ENCODE peak calls at places on chromosomes 3 and 15, in six cellular contexts. W is fibroblast of lung, R is endodermal cell, F is HL-60, C is OCI-LY7, S is WERI-Rb-1. A is an unnamed sample.

GRCh38 chr3:9846231-9846630 is 2.4 kb upstream of the RPUSD3 start:
- DNase-seq in S (no peak), C (no peak), F (no peak), W (no peak), R (no peak), A (no peak)

GRCh38 chr3:124492824-124493223 is 237.4 kb upstream of the UMPS start:
- DNase-seq in S (peak; percentile 66), R (peak; percentile 92), W (peak; percentile 58), C (peak; percentile 4), F (no peak), A (no peak)

GRCh38 chr3:173893066-173893465 is 495.5 kb downstream of the NLGN1 start:
- DNase-seq in S (no peak), W (peak; percentile 92), F (no peak), R (no peak), C (no peak), A (no peak)

GRCh38 chr15:87219650-87220615 is 1036.6 kb downstream of the NTRK3 start:
- DNase-seq in W (peak; percentile 75), C (no peak), S (no peak), R (no peak), F (no peak), A (no peak)

GRCh38 chr3:142910280-142910679 is 21.4 kb upstream of the PCOLCE2 start:
- DNase-seq in W (peak; percentile 51), C (no peak), F (no peak), S (no peak), R (no peak), A (no peak)

GRCh38 chr3:154510780-154511179 is 80.8 kb upstream of the GPR149 start:
- DNase-seq in F (no peak), W (no peak), C (no peak), R (no peak), S (no peak), A (no peak)

GRCh38 chr3:14435175-14436011 is 33.0 kb downstream of the SLC6A6 start:
- DNase-seq in F (no peak), C (no peak), R (no peak), S (no peak), W (peak; percentile 53), A (no peak)

GRCh38 chr15:90481023-90481422 is 48.7 kb upstream of the CRTC3 start:
- DNase-seq in S (no peak), R (no peak), F (peak; percentile 92), C (peak; percentile 36), W (peak; percentile 52), A (no peak)

GRCh38 chr3:37255990-37256308 is 81.6 kb upstream of the LRRFIP2 start:
- DNase-seq in S (no peak), C (no peak), W (peak; percentile 20), F (no peak), R (no peak), A (no peak)

GRCh38 chr15:62494144-62494543 is 329.1 kb upstream of the C2CD4B start:
- DNase-seq in W (no peak), R (no peak), S (peak; percentile 45), C (no peak), F (no peak), A (no peak)

GRCh38 chr3:97952280-97952679 is 20.0 kb downstream of the RIOX2 start:
- DNase-seq in F (peak; percentile 31), R (no peak), C (no peak), W (no peak), S (no peak), A (no peak)

GRCh38 chr15:63366451-63366850 is 15.2 kb downstream of the CA12 start:
- DNase-seq in W (peak; percentile 72), C (no peak), R (no peak), F (no peak), S (no peak), A (no peak)

GRCh38 chr15:37981781-37982180 is 47.3 kb downstream of the TMCO5A start:
- DNase-seq in C (peak; percentile 39), R (no peak), S (peak; percentile 14), W (peak; percentile 46), F (no peak), A (no peak)

GRCh38 chr15:90451215-90451850 is 63.3 kb downstream of the IQGAP1 start:
- DNase-seq in W (peak; percentile 81), S (no peak), F (no peak), R (no peak), C (no peak), A (no peak)

GRCh38 chr3:126482503-126483255 is 7.0 kb upstream of the ZXDC start:
- DNase-seq in S (no peak), W (no peak), C (no peak), R (no peak), F (no peak), A (no peak)

GRCh38 chr15:25694238-25694584 is 168.9 kb downstream of the ATP10A start:
- DNase-seq in W (no peak), C (no peak), F (no peak), S (peak; percentile 22), R (no peak), A (no peak)

GRCh38 chr15:25691544-25692430 is 171.3 kb downstream of the ATP10A start:
- DNase-seq in S (no peak), W (no peak), C (peak; percentile 3), F (no peak), R (peak; percentile 56), A (no peak)

GRCh38 chr15:25694823-25695312 is 168.3 kb downstream of the ATP10A start:
- DNase-seq in R (no peak), W (no peak), F (no peak), C (no peak), S (no peak), A (no peak)

GRCh38 chr15:25695875-25696760 is 167.0 kb downstream of the ATP10A start:
- DNase-seq in F (no peak), R (no peak), C (no peak), W (no peak), S (no peak), A (no peak)

DNA sequence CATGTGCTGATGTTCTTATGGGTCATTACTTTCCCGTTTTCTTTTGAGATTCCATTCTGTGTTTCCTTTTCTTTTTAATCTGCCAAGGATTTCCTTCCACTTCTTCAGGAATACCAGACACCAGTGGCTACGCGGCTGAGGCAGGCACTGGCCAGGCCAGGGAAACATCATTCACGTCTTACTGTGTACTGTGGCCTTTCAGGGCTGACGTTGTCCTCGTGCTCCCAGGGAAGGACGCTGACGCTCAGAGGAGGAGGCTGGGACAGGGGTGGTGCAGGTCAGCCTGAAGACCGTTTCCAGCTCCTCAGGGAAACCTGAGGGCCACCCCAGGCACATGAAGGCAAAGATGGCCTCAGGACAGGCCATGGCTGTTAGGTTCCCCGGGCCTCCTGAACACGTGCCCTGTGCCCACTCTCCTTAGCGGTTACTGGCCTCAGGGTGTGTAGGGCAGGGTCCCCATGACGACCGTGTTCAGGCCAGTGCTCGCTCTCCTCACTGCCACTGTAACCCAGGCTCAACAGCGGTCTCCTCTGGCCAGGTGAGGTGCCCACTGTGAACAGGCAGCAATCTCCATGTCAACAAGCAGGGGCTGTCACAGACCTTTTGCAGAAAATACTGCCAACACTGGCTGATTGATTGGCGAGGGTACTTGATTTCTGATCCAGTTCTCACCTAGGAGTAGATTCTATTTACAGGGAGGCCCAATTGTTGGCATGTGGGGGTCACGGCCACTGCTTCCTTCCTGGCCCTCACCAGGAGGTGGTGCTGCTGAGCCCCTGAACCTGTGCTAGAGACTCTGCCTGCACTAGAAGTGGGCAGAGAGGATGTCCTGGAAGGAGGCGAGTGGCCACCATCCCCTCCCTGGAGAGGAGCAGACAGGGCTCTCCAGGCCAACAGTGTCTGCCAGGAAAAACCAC is 169.5 kb downstream of the ATP10A start:
- DNase-seq in F (peak; percentile 3), R (peak; percentile 90), W (peak; percentile 23), S (peak; percentile 71), C (peak; percentile 45), A (no peak)
- TF ChIP-seq CTCF in F (peak; percentile 47), R (peak; percentile 91), W (peak; percentile 63), S (peak; percentile 85), C (peak; percentile 82), A (peak; percentile 43)

DNA sequence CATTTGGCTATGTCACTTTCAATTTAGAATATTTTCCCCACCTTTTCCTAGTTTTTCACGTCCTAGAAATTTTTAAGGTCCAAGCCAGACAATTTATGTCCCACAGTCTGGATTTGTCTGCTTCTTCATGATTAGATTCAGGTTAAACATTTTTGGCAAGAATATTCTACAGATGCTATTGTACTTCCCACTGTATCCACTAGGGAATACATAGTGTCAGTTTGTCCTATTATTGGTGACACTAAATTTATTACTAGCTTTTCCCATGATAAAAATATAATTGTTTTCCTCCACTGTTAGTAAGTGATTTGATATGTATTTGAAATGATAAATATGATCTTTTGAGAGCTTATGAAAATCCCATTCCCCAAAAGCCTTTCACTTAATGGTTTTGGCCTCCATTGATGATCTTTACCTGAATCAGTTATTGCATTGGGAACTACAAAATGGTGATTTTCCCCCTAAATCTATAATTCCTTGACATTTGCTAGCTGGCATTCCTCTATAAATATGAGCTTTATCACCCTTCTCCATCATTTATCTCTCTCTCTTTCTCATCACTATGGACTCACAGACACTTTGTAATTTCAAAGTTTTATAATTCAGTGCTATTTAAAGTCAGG is 8.3 kb downstream of the ARL14 start:
- DNase-seq in S (no peak), C (no peak), F (no peak), R (no peak), W (no peak), A (no peak)
- TF ChIP-seq CTCF in S (peak; percentile 14), C (peak; percentile 34), F (no peak), R (peak; percentile 68), W (no peak), A (peak; percentile 67)

GRCh38 chr15:66036859-66037258 is 167.6 kb downstream of the RAB11A start:
- DNase-seq in R (no peak), C (no peak), F (no peak), W (no peak), S (no peak), A (no peak)

GRCh38 chr15:66033143-66033542 is 163.9 kb downstream of the RAB11A start:
- DNase-seq in W (no peak), C (no peak), R (no peak), F (no peak), S (no peak), A (no peak)

GRCh38 chr15:66038387-66039116 is 169.3 kb downstream of the RAB11A start:
- DNase-seq in W (no peak), S (no peak), F (no peak), C (no peak), R (peak; percentile 65), A (no peak)

GRCh38 chr15:66039117-66039860 is 170.0 kb downstream of the RAB11A start:
- DNase-seq in W (no peak), R (peak; percentile 81), C (no peak), F (no peak), S (peak; percentile 54), A (no peak)

GRCh38 chr15:66035901-66036300 is 166.6 kb downstream of the RAB11A start:
- DNase-seq in S (no peak), W (no peak), C (no peak), R (no peak), F (no peak), A (no peak)
- TF ChIP-seq CTCF in S (no peak), W (no peak), C (no peak), R (no peak), F (no peak), A (no peak)

DNA sequence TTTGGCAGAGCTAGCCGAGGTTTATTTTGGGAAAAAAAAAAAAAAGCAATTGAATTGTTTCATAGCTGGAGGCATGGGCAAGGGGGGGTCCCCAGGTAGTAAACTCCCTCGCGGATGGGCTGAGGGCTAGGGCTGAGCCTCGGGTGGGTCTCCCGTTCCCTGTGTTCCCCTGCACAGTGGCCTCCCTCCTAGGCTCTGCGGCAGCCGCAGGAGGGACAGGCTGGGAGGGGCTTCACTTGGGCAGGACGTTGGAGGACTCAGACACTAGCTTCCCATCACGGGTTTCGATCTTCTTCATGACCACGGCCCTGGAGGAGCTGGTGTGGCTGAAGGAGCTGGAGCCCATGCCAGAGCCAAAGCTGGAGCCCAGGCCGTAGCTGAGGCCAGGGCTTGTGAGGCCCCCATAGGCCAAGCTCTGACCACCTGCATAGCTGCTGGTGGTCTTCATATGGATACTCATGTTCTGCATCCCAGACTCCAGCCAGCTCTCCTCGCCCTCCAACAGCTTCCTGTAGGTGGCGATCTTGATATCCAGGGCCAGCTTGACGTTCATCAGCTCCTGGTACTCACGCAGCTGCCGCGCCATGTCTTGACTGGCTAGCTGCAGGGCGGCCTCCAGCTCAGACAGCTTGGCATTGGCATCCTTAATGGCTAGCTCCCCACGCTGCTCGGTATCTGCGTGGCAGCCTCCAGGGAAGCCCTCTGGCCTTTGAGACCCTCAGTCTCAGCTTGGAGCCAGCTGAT is 64.0 kb upstream of the CDAN1 start:
- DNase-seq in S (peak; percentile 23), F (no peak), C (peak; percentile 3), R (peak; percentile 82), W (no peak), A (no peak)
- TF ChIP-seq CTCF in S (peak; percentile 35), F (no peak), C (peak; percentile 64), R (peak; percentile 77), W (no peak), A (no peak)

A was measured in mesothelial cell of epicardium.